ENCODE peak calls at places on chromosomes 5 and 9, in seven cellular contexts. A, X, J, B, E, Q and W are unnamed samples.

GRCh38 chr5:78008356-78008967 is 232.3 kb upstream of the TBCA start:
- DNase-seq in E (peak), J (peak), B (peak), Q (peak), A (peak), X (peak), W (peak)

GRCh38 chr5:172504736-172505402 is 50.5 kb upstream of the SH3PXD2B start:
- DNase-seq in A (peak), X (no peak), B (no peak), Q (no peak), E (peak), J (peak), W (no peak)

GRCh38 chr5:53343187-53343586 is 137.2 kb upstream of the FST start:
- DNase-seq in X (peak), Q (no peak), B (peak), E (peak), A (peak), J (peak), W (peak)

GRCh38 chr5:113678924-113679575 is 165.6 kb downstream of the YTHDC2 start:
- DNase-seq in A (peak), Q (peak), E (peak), X (peak), J (peak), B (no peak), W (peak)

GRCh38 chr9:14423816-14424261 is 109.9 kb upstream of the NFIB start:
- DNase-seq in J (no peak), Q (no peak), B (no peak), A (peak), X (peak), E (peak), W (peak)

GRCh38 chr5:72815580-72816296 is 723 bp upstream of the TNPO1 start:
- DNase-seq in Q (no peak), E (peak), A (no peak), X (peak), J (no peak), B (no peak), W (peak)

GRCh38 chr5:94524841-94525697 is 93.3 kb downstream of the KIAA0825 start:
- DNase-seq in B (no peak), X (peak), J (peak), A (peak), Q (peak), E (peak), W (peak)

GRCh38 chr9:447230-448025 is 232.8 kb downstream of the DOCK8 start:
- DNase-seq in J (no peak), E (no peak), B (no peak), A (peak), Q (peak), X (peak), W (peak)

GRCh38 chr5:76351577-76351976 is 51.5 kb upstream of the IQGAP2 start:
- DNase-seq in X (no peak), E (no peak), Q (no peak), J (no peak), B (no peak), A (no peak), W (no peak)

GRCh38 chr9:135134253-135135028 is 47.0 kb downstream of the OLFM1 start:
- DNase-seq in X (no peak), E (no peak), Q (no peak), J (peak), B (no peak), A (no peak), W (no peak)

GRCh38 chr9:16708638-16709435 is 161.6 kb downstream of the BNC2 start:
- DNase-seq in X (peak), A (peak), B (no peak), E (no peak), Q (no peak), J (no peak), W (peak)

GRCh38 chr9:76987594-76988200 is 31.8 kb upstream of the FOXB2 start:
- DNase-seq in X (peak), Q (peak), E (peak), J (peak), B (no peak), A (peak), W (peak)

GRCh38 chr5:28967848-28968247 is 1929.5 kb upstream of the CDH9 start:
- DNase-seq in E (no peak), Q (no peak), J (no peak), X (no peak), B (no peak), A (no peak), W (no peak)

GRCh38 chr5:125798311-125798710 is 624.9 kb upstream of the GRAMD2B start:
- DNase-seq in Q (peak), X (peak), B (no peak), A (peak), J (no peak), E (peak), W (peak)

GRCh38 chr5:56176155-56176798 is 56.9 kb downstream of the ANKRD55 start:
- DNase-seq in Q (no peak), J (peak), A (peak), E (peak), B (peak), X (no peak), W (peak)

GRCh38 chr9:104905153-104905901 is 22.6 kb downstream of the ABCA1 start:
- DNase-seq in J (no peak), Q (no peak), A (no peak), B (no peak), X (no peak), E (no peak), W (no peak)

GRCh38 chr9:88084816-88085215 is 53.5 kb downstream of the SPATA31C2 start:
- DNase-seq in B (no peak), Q (no peak), A (peak), J (no peak), E (peak), X (no peak), W (no peak)

GRCh38 chr9:134403682-134404301 is 77.5 kb downstream of the RXRA start:
- DNase-seq in A (peak), E (peak), J (peak), B (peak), X (peak), Q (no peak), W (peak)

GRCh38 chr9:99400184-99400731 is 178.2 kb downstream of the SEC61B start:
- DNase-seq in X (no peak), B (no peak), Q (no peak), A (no peak), E (no peak), J (peak), W (no peak)

GRCh38 chr9:125632321-125633115 is 74.5 kb downstream of the MAPKAP1 start:
- DNase-seq in A (no peak), B (no peak), X (no peak), E (no peak), Q (no peak), J (peak), W (no peak)

GRCh38 chr5:142866563-142867275 is 96.5 kb downstream of the ARHGAP26 start:
- DNase-seq in B (no peak), E (peak), X (peak), Q (peak), J (peak), A (peak), W (peak)

GRCh38 chr9:113361304-113362018 is 12.1 kb downstream of the BSPRY start:
- DNase-seq in Q (no peak), E (peak), A (peak), X (peak), B (peak), J (no peak), W (peak)

GRCh38 chr5:108381034-108381954 is 604 bp downstream of the FBXL17 start:
- DNase-seq in J (peak), X (peak), A (peak), B (no peak), Q (peak), E (peak), W (peak)

DNA sequence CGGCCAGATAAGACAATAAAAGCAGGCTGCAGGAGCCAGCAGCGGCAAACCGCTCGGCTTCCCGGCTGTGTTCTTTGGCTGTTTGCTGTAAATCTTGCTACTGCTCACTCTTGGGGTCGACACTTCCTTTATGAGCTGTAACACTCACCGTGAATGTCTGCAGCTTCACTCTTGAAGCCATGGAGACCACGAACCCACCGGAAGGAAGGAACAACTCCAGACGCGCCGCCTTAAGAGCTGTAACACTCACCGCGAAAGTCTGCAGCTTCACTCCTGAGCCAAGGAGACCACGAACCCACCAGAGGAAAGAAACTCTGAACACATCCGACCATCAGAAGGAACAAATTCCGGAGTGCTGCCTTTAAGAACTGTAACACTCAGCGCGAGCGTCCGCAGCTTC is 451.7 kb downstream of the AGTPBP1 start:
- DNase-seq in J (no peak), X (no peak), Q (no peak), A (no peak), B (no peak), E (no peak), W (no peak)
- H3K4me3 ChIP-seq in J (no peak), X (no peak), Q (no peak), A (no peak), B (no peak), E (no peak), W (no peak)

GRCh38 chr5:127571732-127572131 is 54.3 kb downstream of the PRRC1 start:
- DNase-seq in Q (no peak), A (no peak), J (no peak), B (no peak), E (no peak), X (no peak), W (no peak)

GRCh38 chr5:127574852-127575679 is 57.6 kb downstream of the PRRC1 start:
- DNase-seq in A (no peak), B (no peak), J (no peak), Q (no peak), X (no peak), E (no peak), W (no peak)

GRCh38 chr5:127577458-127577857 is 60.0 kb downstream of the PRRC1 start:
- DNase-seq in E (peak), Q (no peak), X (peak), A (peak), J (no peak), B (no peak), W (no peak)

GRCh38 chr5:127571314-127571713 is 53.9 kb downstream of the PRRC1 start:
- DNase-seq in Q (no peak), B (no peak), A (no peak), J (no peak), E (no peak), X (no peak), W (no peak)

DNA sequence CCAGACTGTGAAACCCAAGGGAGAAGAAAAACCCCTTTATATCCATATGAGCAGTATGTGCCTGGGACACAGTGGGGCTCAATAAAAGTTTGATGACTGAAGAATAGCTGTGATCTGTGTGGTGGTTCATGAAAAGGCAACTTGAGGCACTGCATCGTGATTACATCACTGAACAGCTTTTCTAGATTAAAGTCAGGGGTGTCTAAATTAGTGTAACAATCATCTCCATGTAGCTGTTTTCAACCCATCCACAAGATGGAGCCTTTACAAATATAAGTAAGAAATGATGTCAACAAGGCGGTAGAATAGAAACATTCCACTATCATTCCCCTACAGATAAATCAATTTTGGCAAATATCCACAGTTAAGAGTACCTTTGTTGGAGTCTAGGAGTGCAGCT is 55.5 kb downstream of the PRRC1 start:
- DNase-seq in J (no peak), Q (peak), E (peak), X (no peak), B (no peak), A (peak), W (peak)
- TF ChIP-seq CTCF in J (no peak), Q (peak), E (peak), X (peak), B (peak), A (peak), W (peak)

GRCh38 chr5:134007581-134008256 is 2.9 kb upstream of the VDAC1 start:
- DNase-seq in E (no peak), Q (peak), A (peak), J (no peak), X (no peak), B (no peak), W (peak)
- H3K4me3 ChIP-seq in E (no peak), Q (no peak), A (no peak), J (no peak), X (no peak), B (no peak), W (no peak)

DNA sequence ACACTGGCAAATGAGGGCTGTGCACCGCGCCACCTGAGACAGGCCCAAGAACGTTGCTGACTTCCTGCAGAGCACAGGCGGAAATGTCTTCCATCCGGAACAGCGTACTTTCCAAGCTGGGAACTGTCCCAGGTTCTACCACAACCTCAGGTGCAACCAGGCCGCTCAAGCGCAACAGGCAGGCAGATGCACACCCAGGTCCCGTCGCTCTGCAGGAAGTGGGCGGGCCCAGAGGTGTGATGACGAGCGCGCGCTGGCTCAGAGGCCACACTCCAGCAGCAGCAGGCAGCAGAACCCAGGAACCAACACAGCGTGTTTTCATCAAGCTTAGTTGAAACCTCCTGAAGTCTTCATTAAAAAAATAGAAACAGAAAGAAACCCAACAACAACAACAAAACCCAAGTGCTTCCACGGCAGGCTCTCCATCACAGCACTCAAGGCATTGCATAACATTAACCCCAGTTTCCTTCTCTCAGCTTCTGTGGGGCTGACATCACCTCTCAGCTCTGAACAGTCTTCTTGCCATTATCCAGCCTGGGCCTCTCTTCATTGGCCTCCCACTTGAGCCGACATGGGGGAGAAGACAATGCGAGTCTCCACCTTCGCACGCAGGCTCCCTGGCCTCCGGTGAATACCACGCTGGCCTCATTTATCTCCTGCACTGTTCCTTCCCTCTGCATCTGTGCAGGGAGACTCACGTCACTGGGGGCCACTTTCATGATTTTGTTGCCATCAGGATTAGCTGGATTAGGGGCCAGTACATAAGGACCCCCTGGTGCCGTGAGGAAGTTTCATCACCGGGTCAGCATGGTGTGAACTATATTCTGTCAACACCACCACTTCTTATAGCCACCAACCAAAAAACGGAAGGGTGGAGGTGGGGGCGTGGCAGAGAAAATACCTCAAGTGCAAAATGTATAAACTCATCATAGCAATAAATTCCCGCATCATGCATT is 22.1 kb downstream of the PTCH1 start:
- DNase-seq in Q (no peak), E (no peak), X (peak), J (peak), A (no peak), B (no peak), W (no peak)
- TF ChIP-seq CTCF in Q (no peak), E (no peak), X (no peak), J (no peak), A (no peak), B (no peak), W (no peak)

GRCh38 chr5:14675309-14675708 is 10.8 kb downstream of the OTULIN start:
- DNase-seq in X (peak), B (no peak), A (no peak), J (no peak), Q (no peak), E (no peak), W (no peak)
- H3K4me3 ChIP-seq in X (no peak), B (no peak), A (no peak), J (no peak), Q (no peak), E (no peak), W (no peak)